ENCODE peak calls at places on chromosomes 2 and 18, in four cellular contexts. I is spleen, W is GM12892, C is suprapubic skin. V is an unnamed sample.

GRCh38 chr18:55549474-55550104 is 38.4 kb downstream of the TCF4 start:
- DNase-seq in I (no peak), W (no peak), C (no peak), V (no peak)

GRCh38 chr2:161905389-161906046 is 168.5 kb downstream of the DPP4 start:
- DNase-seq in I (peak; percentile 45), W (no peak), C (no peak), V (no peak)

GRCh38 chr2:215531284-215531683 is 95.4 kb upstream of the FN1 start:
- DNase-seq in I (no peak), W (no peak), C (no peak), V (no peak)

GRCh38 chr2:49973917-49974368 is 819.6 kb upstream of the FSHR start:
- DNase-seq in I (peak; percentile 85), W (no peak), C (peak; percentile 70), V (no peak)

GRCh38 chr18:49443837-49444236 is 16.6 kb downstream of the DYM start:
- DNase-seq in I (no peak), W (no peak), C (no peak), V (no peak)

GRCh38 chr2:157441072-157441454 is 2.8 kb downstream of the CYTIP start:
- DNase-seq in I (no peak), W (no peak), C (no peak), V (no peak)

GRCh38 chr2:15222856-15223255 is 338.3 kb downstream of the NBAS start:
- DNase-seq in I (no peak), W (no peak), C (no peak), V (no peak)

GRCh38 chr2:47039913-47040562 is 115.1 kb downstream of the STPG4 start:
- DNase-seq in I (no peak), W (no peak), C (no peak), V (no peak)

GRCh38 chr18:58590827-58591226 is 38.1 kb downstream of the ALPK2 start:
- DNase-seq in I (no peak), W (no peak), C (no peak), V (no peak)

GRCh38 chr2:37877457-37878315 is 47.4 kb upstream of the RMDN2 start:
- DNase-seq in I (no peak), W (no peak), C (no peak), V (no peak)

GRCh38 chr2:237864940-237865622 is 5.7 kb downstream of the RAMP1 start:
- DNase-seq in I (no peak), W (no peak), C (no peak), V (peak; percentile 92)

GRCh38 chr2:110946892-110947291 is 173.8 kb upstream of the BCL2L11 start:
- DNase-seq in I (no peak), W (no peak), C (no peak), V (peak; percentile 74)

GRCh38 chr18:76395609-76396008 is 99.4 kb downstream of the ZNF516 start:
- DNase-seq in I (peak; percentile 77), W (no peak), C (peak; percentile 40), V (no peak)

GRCh38 chr18:54946149-54946581 is 13.1 kb downstream of the CCDC68 start:
- DNase-seq in I (no peak), W (no peak), C (no peak), V (peak; percentile 80)

GRCh38 chr2:224077773-224078507 is 38.9 kb upstream of the SERPINE2 start:
- DNase-seq in I (no peak), W (no peak), C (no peak), V (no peak)

GRCh38 chr2:168614291-168615018 is 158.4 kb downstream of the CERS6 start:
- DNase-seq in I (no peak), W (no peak), C (no peak), V (no peak)

GRCh38 chr2:128820427-128820826 is 501.8 kb upstream of the HS6ST1 start:
- DNase-seq in I (no peak), W (no peak), C (no peak), V (no peak)

GRCh38 chr18:64513401-64513800 is 364.5 kb upstream of the LINC00305 start:
- DNase-seq in I (no peak), W (no peak), C (no peak), V (no peak)

GRCh38 chr2:172552547-172553291 is 3.2 kb upstream of the PDK1 start:
- DNase-seq in I (no peak), W (no peak), C (no peak), V (no peak)

GRCh38 chr2:201135396-201135795 is 19.4 kb downstream of the CFLAR start:
- DNase-seq in I (no peak), W (no peak), C (no peak), V (no peak)

GRCh38 chr2:240149943-240150784 is 9.7 kb upstream of the OTOS start:
- DNase-seq in I (no peak), W (peak; percentile 72), C (no peak), V (no peak)

GRCh38 chr2:179883407-179883806 is 22.0 kb upstream of the ZNF385B start:
- DNase-seq in I (no peak), W (no peak), C (no peak), V (no peak)

GRCh38 chr2:101823347-101823791 is 125.9 kb downstream of the MAP4K4 start:
- DNase-seq in I (no peak), W (no peak), C (no peak), V (no peak)

GRCh38 chr2:214203744-214204289 is 207.0 kb upstream of the VWC2L start:
- DNase-seq in I (no peak), W (no peak), C (no peak), V (no peak)

GRCh38 chr18:43935051-43935412 is 657.7 kb upstream of the SYT4 start:
- DNase-seq in I (no peak), W (no peak), C (no peak), V (no peak)

GRCh38 chr2:36701918-36702317 is 5.4 kb downstream of the VIT start:
- DNase-seq in I (no peak), W (no peak), C (no peak), V (peak; percentile 50)

GRCh38 chr2:169815849-169816248 is 8.9 kb downstream of the METTL5 start:
- DNase-seq in I (no peak), W (no peak), C (no peak), V (no peak)

GRCh38 chr18:77123313-77124231 is 9.0 kb downstream of the MBP start:
- DNase-seq in I (no peak), W (no peak), C (no peak), V (no peak)

GRCh38 chr2:70686577-70687460 is 81.2 kb downstream of the ADD2 start:
- DNase-seq in I (peak; percentile 69), W (peak; percentile 36), C (no peak), V (no peak)

GRCh38 chr18:25985999-25986398 is 104.4 kb downstream of the SS18 start:
- DNase-seq in I (no peak), W (no peak), C (no peak), V (no peak)

GRCh38 chr18:10798727-10799435 is 273.1 kb downstream of the NAPG start:
- DNase-seq in I (no peak), W (no peak), C (no peak), V (no peak)

GRCh38 chr2:63054812-63055509 is 4.3 kb downstream of the OTX1 start:
- DNase-seq in I (no peak), W (no peak), C (no peak), V (no peak)

DNA sequence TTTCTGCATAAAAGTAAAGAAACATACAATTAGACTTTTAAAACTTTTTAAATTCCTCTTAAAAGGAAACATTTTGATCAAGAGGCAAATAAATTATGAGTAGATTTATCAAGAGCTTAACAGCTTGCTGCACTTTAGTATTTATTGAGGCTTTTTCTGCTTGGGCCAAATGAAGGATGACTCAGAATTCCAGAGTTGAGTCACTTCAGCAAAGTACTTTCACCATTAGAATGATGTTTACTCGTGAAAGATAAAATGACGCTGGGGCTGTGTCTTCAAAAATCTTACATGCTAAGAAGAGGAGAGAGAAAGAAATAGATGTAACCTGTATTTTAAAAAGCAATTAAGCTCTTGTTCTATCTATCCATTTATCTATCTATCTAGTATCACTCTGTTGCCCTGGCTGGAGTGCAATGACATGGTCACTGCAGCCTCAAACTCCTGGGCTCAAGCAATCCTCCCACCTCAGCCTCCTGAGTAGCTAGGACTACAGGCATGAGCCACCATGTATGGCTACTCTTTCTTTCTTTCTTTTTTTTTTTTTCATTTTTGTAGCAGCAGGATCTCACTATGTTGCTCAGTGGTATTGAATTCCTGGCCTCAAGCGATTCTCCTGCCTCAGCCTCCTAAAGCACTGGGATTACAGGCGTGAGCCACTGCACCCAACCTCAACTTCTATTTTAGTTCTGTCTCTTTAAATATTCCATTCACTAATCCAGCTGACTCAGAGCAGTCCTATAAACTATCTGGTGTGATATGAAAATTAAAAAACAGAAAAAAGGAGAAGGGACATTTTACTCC is 75.2 kb upstream of the RIOK3 start:
- DNase-seq in I (no peak), W (no peak), C (no peak), V (no peak)
- TF ChIP-seq POLR2AphosphoS5 in I (no peak), W (no peak), C (no peak), V (peak; percentile 11)

GRCh38 chr2:142974288-142975024 is 97.0 kb downstream of the KYNU start:
- DNase-seq in I (no peak), W (no peak), C (no peak), V (no peak)
- TF ChIP-seq POLR2AphosphoS5 in I (no peak), W (no peak), C (no peak), V (no peak)

DNA sequence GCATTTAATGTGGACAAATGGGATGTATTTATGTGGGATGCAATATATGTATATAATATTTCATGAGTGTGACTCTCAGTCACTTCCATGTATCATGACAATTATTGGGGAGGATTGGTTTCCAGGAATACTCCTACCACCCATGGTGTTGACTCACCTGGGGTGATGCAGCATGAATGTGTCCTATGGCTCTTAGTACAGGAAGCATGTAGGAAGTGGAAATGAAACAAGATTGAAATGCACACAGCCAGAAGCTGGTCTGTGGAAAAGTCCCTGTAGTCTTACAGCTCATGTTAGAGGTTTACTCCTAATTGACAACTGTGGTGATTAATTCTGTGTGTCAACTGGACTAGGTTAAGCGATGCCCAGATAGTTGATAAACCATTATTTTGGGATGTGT is 89.3 kb upstream of the HAAO start:
- DNase-seq in I (no peak), W (no peak), C (peak; percentile 42), V (no peak)
- TF ChIP-seq POLR2AphosphoS5 in I (no peak), W (no peak), C (no peak), V (no peak)

GRCh38 chr18:21978546-21979170 is 190.7 kb upstream of the GATA6 start:
- DNase-seq in I (no peak), W (no peak), C (no peak), V (no peak)
- TF ChIP-seq POLR2AphosphoS5 in I (no peak), W (no peak), C (no peak), V (no peak)